ENCODE peak calls at places on chromosomes 1 and 21, in ten cellular contexts. One of them, this sample, is unnamed.

GRCh38 chr1:92485374-92486250 is 1.1 kb downstream of the GFI1 start:
- DNase-seq in CD8-positive, alpha-beta T cell: peak; percentile 82
- DNase-seq in H1: peak; percentile 76
- DNase-seq in H9: peak; percentile 76
- DNase-seq in SJSA1: peak; percentile 12
- DNase-seq in adrenal gland: peak; percentile 23
- DNase-seq in CD4-positive, alpha-beta memory T cell: peak; percentile 77
- DNase-seq in pancreas: peak; percentile 93
- DNase-seq in MM.1S: peak; percentile 96
- DNase-seq in PC-3: no peak
- DNase-seq in this sample: peak; percentile 81

GRCh38 chr1:222654849-222655248 is 37.0 kb downstream of the MIA3 start:
- DNase-seq in CD8-positive, alpha-beta T cell: peak; percentile 70
- DNase-seq in H1: no peak
- DNase-seq in H9: no peak
- DNase-seq in SJSA1: peak; percentile 10
- DNase-seq in adrenal gland: peak; percentile 30
- DNase-seq in CD4-positive, alpha-beta memory T cell: peak; percentile 80
- DNase-seq in pancreas: no peak
- DNase-seq in MM.1S: peak; percentile 95
- DNase-seq in PC-3: no peak
- DNase-seq in this sample: peak; percentile 61

GRCh38 chr1:188782220-188782841 is 1695.3 kb downstream of the BRINP3 start:
- DNase-seq in CD8-positive, alpha-beta T cell: no peak
- DNase-seq in H1: no peak
- DNase-seq in H9: peak; percentile 61
- DNase-seq in SJSA1: no peak
- DNase-seq in adrenal gland: peak; percentile 28
- DNase-seq in CD4-positive, alpha-beta memory T cell: no peak
- DNase-seq in pancreas: no peak
- DNase-seq in MM.1S: peak; percentile 70
- DNase-seq in PC-3: peak; percentile 55
- DNase-seq in this sample: no peak

GRCh38 chr1:89928506-89928905 is 66.4 kb upstream of the ZNF326 start:
- DNase-seq in CD8-positive, alpha-beta T cell: no peak
- DNase-seq in H1: no peak
- DNase-seq in H9: no peak
- DNase-seq in SJSA1: peak; percentile 20
- DNase-seq in adrenal gland: no peak
- DNase-seq in CD4-positive, alpha-beta memory T cell: no peak
- DNase-seq in pancreas: no peak
- DNase-seq in MM.1S: no peak
- DNase-seq in PC-3: no peak
- DNase-seq in this sample: no peak

GRCh38 chr1:204493145-204493881 is 1.3 kb downstream of the PIK3C2B start:
- DNase-seq in CD8-positive, alpha-beta T cell: peak; percentile 20
- DNase-seq in H1: peak; percentile 74
- DNase-seq in H9: no peak
- DNase-seq in SJSA1: no peak
- DNase-seq in adrenal gland: peak; percentile 63
- DNase-seq in CD4-positive, alpha-beta memory T cell: no peak
- DNase-seq in pancreas: peak; percentile 73
- DNase-seq in MM.1S: no peak
- DNase-seq in PC-3: peak; percentile 90
- DNase-seq in this sample: peak; percentile 81

GRCh38 chr1:178664278-178664677 is 60.8 kb upstream of the RALGPS2 start:
- DNase-seq in CD8-positive, alpha-beta T cell: no peak
- DNase-seq in H1: no peak
- DNase-seq in H9: no peak
- DNase-seq in SJSA1: no peak
- DNase-seq in adrenal gland: no peak
- DNase-seq in CD4-positive, alpha-beta memory T cell: no peak
- DNase-seq in pancreas: no peak
- DNase-seq in MM.1S: no peak
- DNase-seq in PC-3: no peak
- DNase-seq in this sample: no peak

GRCh38 chr1:183267646-183268431 is 81.8 kb downstream of the LAMC2 start:
- DNase-seq in CD8-positive, alpha-beta T cell: no peak
- DNase-seq in H1: no peak
- DNase-seq in H9: no peak
- DNase-seq in SJSA1: no peak
- DNase-seq in adrenal gland: no peak
- DNase-seq in CD4-positive, alpha-beta memory T cell: no peak
- DNase-seq in pancreas: no peak
- DNase-seq in MM.1S: no peak
- DNase-seq in PC-3: peak; percentile 61
- DNase-seq in this sample: no peak

GRCh38 chr21:39961251-39961650 is 94.0 kb downstream of the PCP4 start:
- DNase-seq in CD8-positive, alpha-beta T cell: no peak
- DNase-seq in H1: no peak
- DNase-seq in H9: no peak
- DNase-seq in SJSA1: no peak
- DNase-seq in adrenal gland: no peak
- DNase-seq in CD4-positive, alpha-beta memory T cell: no peak
- DNase-seq in pancreas: no peak
- DNase-seq in MM.1S: no peak
- DNase-seq in PC-3: no peak
- DNase-seq in this sample: no peak

GRCh38 chr1:19648239-19648638 is 4.1 kb downstream of the NBL1 start:
- DNase-seq in CD8-positive, alpha-beta T cell: no peak
- DNase-seq in H1: no peak
- DNase-seq in H9: no peak
- DNase-seq in SJSA1: no peak
- DNase-seq in adrenal gland: no peak
- DNase-seq in CD4-positive, alpha-beta memory T cell: no peak
- DNase-seq in pancreas: peak; percentile 68
- DNase-seq in MM.1S: no peak
- DNase-seq in PC-3: no peak
- DNase-seq in this sample: no peak

GRCh38 chr1:226064816-226065248 is 2.3 kb downstream of the H3-3A start:
- DNase-seq in CD8-positive, alpha-beta T cell: peak; percentile 27
- DNase-seq in H1: no peak
- DNase-seq in H9: no peak
- DNase-seq in SJSA1: peak; percentile 63
- DNase-seq in adrenal gland: peak; percentile 49
- DNase-seq in CD4-positive, alpha-beta memory T cell: peak; percentile 62
- DNase-seq in pancreas: no peak
- DNase-seq in MM.1S: peak; percentile 77
- DNase-seq in PC-3: peak; percentile 81
- DNase-seq in this sample: no peak

GRCh38 chr1:6440198-6441126 is 15.9 kb downstream of the ESPN start:
- DNase-seq in CD8-positive, alpha-beta T cell: peak; percentile 77
- DNase-seq in H1: peak; percentile 87
- DNase-seq in H9: peak; percentile 85
- DNase-seq in SJSA1: no peak
- DNase-seq in adrenal gland: peak; percentile 78
- DNase-seq in CD4-positive, alpha-beta memory T cell: peak; percentile 73
- DNase-seq in pancreas: peak; percentile 90
- DNase-seq in MM.1S: peak; percentile 23
- DNase-seq in PC-3: peak; percentile 85
- DNase-seq in this sample: peak; percentile 78

GRCh38 chr1:24557220-24557619 is 1.3 kb downstream of the NCMAP start:
- DNase-seq in CD8-positive, alpha-beta T cell: no peak
- DNase-seq in H1: no peak
- DNase-seq in H9: no peak
- DNase-seq in SJSA1: no peak
- DNase-seq in adrenal gland: no peak
- DNase-seq in CD4-positive, alpha-beta memory T cell: no peak
- DNase-seq in pancreas: peak; percentile 13
- DNase-seq in MM.1S: no peak
- DNase-seq in PC-3: no peak
- DNase-seq in this sample: no peak

GRCh38 chr1:24556414-24556795 is 518 bp downstream of the NCMAP start:
- DNase-seq in CD8-positive, alpha-beta T cell: no peak
- DNase-seq in H1: no peak
- DNase-seq in H9: no peak
- DNase-seq in SJSA1: no peak
- DNase-seq in adrenal gland: no peak
- DNase-seq in CD4-positive, alpha-beta memory T cell: no peak
- DNase-seq in pancreas: peak; percentile 50
- DNase-seq in MM.1S: no peak
- DNase-seq in PC-3: no peak
- DNase-seq in this sample: no peak

GRCh38 chr1:24558902-24559791 is 3.3 kb downstream of the NCMAP start:
- DNase-seq in CD8-positive, alpha-beta T cell: no peak
- DNase-seq in H1: peak; percentile 82
- DNase-seq in H9: peak; percentile 74
- DNase-seq in SJSA1: peak; percentile 51
- DNase-seq in adrenal gland: peak; percentile 33
- DNase-seq in CD4-positive, alpha-beta memory T cell: no peak
- DNase-seq in pancreas: peak; percentile 71
- DNase-seq in MM.1S: peak; percentile 22
- DNase-seq in PC-3: peak; percentile 88
- DNase-seq in this sample: peak; percentile 84

GRCh38 chr1:24558455-24558854 is 2.6 kb downstream of the NCMAP start:
- DNase-seq in CD8-positive, alpha-beta T cell: no peak
- DNase-seq in H1: no peak
- DNase-seq in H9: no peak
- DNase-seq in SJSA1: no peak
- DNase-seq in adrenal gland: no peak
- DNase-seq in CD4-positive, alpha-beta memory T cell: no peak
- DNase-seq in pancreas: no peak
- DNase-seq in MM.1S: no peak
- DNase-seq in PC-3: no peak
- DNase-seq in this sample: no peak

DNA sequence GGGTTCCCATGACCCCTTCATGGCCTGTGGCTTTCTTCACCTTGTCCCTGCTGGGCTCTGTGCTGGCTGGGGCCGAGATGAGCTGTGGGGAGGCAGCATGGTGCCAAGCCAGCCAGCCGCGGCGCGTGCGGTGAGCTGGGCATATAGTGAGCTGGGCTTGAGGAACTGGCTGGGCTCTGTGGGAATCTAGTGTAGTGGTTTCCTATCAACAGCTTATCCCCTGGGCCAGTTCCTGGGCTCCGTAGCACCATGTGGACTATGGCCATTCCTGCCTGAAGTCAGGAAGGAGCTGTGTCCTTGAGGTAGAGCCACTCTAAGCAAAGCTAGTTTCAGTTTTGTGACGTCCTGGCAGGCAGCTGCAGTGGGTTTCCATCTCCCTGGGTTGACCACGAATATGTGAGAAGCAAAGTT is 1.8 kb downstream of the NCMAP start:
- DNase-seq in CD8-positive, alpha-beta T cell: no peak
- DNase-seq in H1: no peak
- DNase-seq in H9: no peak
- DNase-seq in SJSA1: no peak
- DNase-seq in adrenal gland: no peak
- DNase-seq in CD4-positive, alpha-beta memory T cell: no peak
- DNase-seq in pancreas: peak; percentile 71
- DNase-seq in MM.1S: peak; percentile 83
- DNase-seq in PC-3: no peak
- DNase-seq in this sample: no peak
- H3K4me1 ChIP-seq in CD8-positive, alpha-beta T cell: peaks cover 15% of the 10 kb centered on the region
- H3K4me1 ChIP-seq in H1: peaks cover 2% of the 10 kb centered on the region
- H3K4me1 ChIP-seq in H9: no peaks in the 10 kb centered on the region
- H3K4me1 ChIP-seq in SJSA1: peaks cover 5% of the 10 kb centered on the region
- H3K4me1 ChIP-seq in adrenal gland: peaks cover 7% of the 10 kb centered on the region
- H3K4me1 ChIP-seq in CD4-positive, alpha-beta memory T cell: peaks cover 13% of the 10 kb centered on the region
- H3K4me1 ChIP-seq in pancreas: peaks cover 7% of the 10 kb centered on the region
- H3K4me1 ChIP-seq in MM.1S: peaks cover 26% of the 10 kb centered on the region
- H3K4me1 ChIP-seq in PC-3: peaks cover 28% of the 10 kb centered on the region
- H3K4me1 ChIP-seq in this sample: peaks cover 22% of the 10 kb centered on the region

GRCh38 chr1:198681831-198682756 is 43.3 kb downstream of the PTPRC start:
- DNase-seq in CD8-positive, alpha-beta T cell: peak; percentile 72
- DNase-seq in H1: no peak
- DNase-seq in H9: no peak
- DNase-seq in SJSA1: peak; percentile 71
- DNase-seq in adrenal gland: peak; percentile 47
- DNase-seq in CD4-positive, alpha-beta memory T cell: peak; percentile 87
- DNase-seq in pancreas: no peak
- DNase-seq in MM.1S: peak; percentile 100
- DNase-seq in PC-3: peak; percentile 91
- DNase-seq in this sample: peak; percentile 77

GRCh38 chr1:198686069-198686728 is 47.4 kb downstream of the PTPRC start:
- DNase-seq in CD8-positive, alpha-beta T cell: no peak
- DNase-seq in H1: no peak
- DNase-seq in H9: no peak
- DNase-seq in SJSA1: peak; percentile 40
- DNase-seq in adrenal gland: no peak
- DNase-seq in CD4-positive, alpha-beta memory T cell: peak; percentile 42
- DNase-seq in pancreas: no peak
- DNase-seq in MM.1S: peak; percentile 52
- DNase-seq in PC-3: peak; percentile 70
- DNase-seq in this sample: no peak

GRCh38 chr1:198681247-198681646 is 42.4 kb downstream of the PTPRC start:
- DNase-seq in CD8-positive, alpha-beta T cell: no peak
- DNase-seq in H1: no peak
- DNase-seq in H9: no peak
- DNase-seq in SJSA1: no peak
- DNase-seq in adrenal gland: no peak
- DNase-seq in CD4-positive, alpha-beta memory T cell: peak; percentile 58
- DNase-seq in pancreas: no peak
- DNase-seq in MM.1S: no peak
- DNase-seq in PC-3: peak; percentile 25
- DNase-seq in this sample: no peak

GRCh38 chr1:198680174-198680871 is 41.5 kb downstream of the PTPRC start:
- DNase-seq in CD8-positive, alpha-beta T cell: no peak
- DNase-seq in H1: no peak
- DNase-seq in H9: no peak
- DNase-seq in SJSA1: no peak
- DNase-seq in adrenal gland: no peak
- DNase-seq in CD4-positive, alpha-beta memory T cell: peak; percentile 49
- DNase-seq in pancreas: no peak
- DNase-seq in MM.1S: no peak
- DNase-seq in PC-3: peak; percentile 29
- DNase-seq in this sample: no peak

GRCh38 chr1:198683449-198683848 is 44.6 kb downstream of the PTPRC start:
- DNase-seq in CD8-positive, alpha-beta T cell: no peak
- DNase-seq in H1: no peak
- DNase-seq in H9: no peak
- DNase-seq in SJSA1: no peak
- DNase-seq in adrenal gland: no peak
- DNase-seq in CD4-positive, alpha-beta memory T cell: no peak
- DNase-seq in pancreas: no peak
- DNase-seq in MM.1S: no peak
- DNase-seq in PC-3: no peak
- DNase-seq in this sample: no peak
- H3K4me1 ChIP-seq in CD8-positive, alpha-beta T cell: peaks cover 90% of the 10 kb centered on the region
- H3K4me1 ChIP-seq in H1: no peaks in the 10 kb centered on the region
- H3K4me1 ChIP-seq in H9: no peaks in the 10 kb centered on the region
- H3K4me1 ChIP-seq in SJSA1: peaks cover 18% of the 10 kb centered on the region
- H3K4me1 ChIP-seq in adrenal gland: no peaks in the 10 kb centered on the region
- H3K4me1 ChIP-seq in CD4-positive, alpha-beta memory T cell: peaks cover 94% of the 10 kb centered on the region
- H3K4me1 ChIP-seq in pancreas: peaks cover 8% of the 10 kb centered on the region
- H3K4me1 ChIP-seq in MM.1S: peaks cover 41% of the 10 kb centered on the region
- H3K4me1 ChIP-seq in PC-3: peaks cover 48% of the 10 kb centered on the region
- H3K4me1 ChIP-seq in this sample: peaks cover 22% of the 10 kb centered on the region

GRCh38 chr1:201309420-201309819 is 26.1 kb downstream of the PKP1 start:
- DNase-seq in CD8-positive, alpha-beta T cell: no peak
- DNase-seq in H1: peak; percentile 69
- DNase-seq in H9: peak; percentile 80
- DNase-seq in SJSA1: no peak
- DNase-seq in adrenal gland: peak; percentile 70
- DNase-seq in CD4-positive, alpha-beta memory T cell: no peak
- DNase-seq in pancreas: no peak
- DNase-seq in MM.1S: peak; percentile 58
- DNase-seq in PC-3: peak; percentile 100
- DNase-seq in this sample: peak; percentile 70
- H3K4me1 ChIP-seq in CD8-positive, alpha-beta T cell: no peaks in the 10 kb centered on the region
- H3K4me1 ChIP-seq in H1: peaks cover 3% of the 10 kb centered on the region
- H3K4me1 ChIP-seq in H9: no peaks in the 10 kb centered on the region
- H3K4me1 ChIP-seq in SJSA1: no peaks in the 10 kb centered on the region
- H3K4me1 ChIP-seq in adrenal gland: no peaks in the 10 kb centered on the region
- H3K4me1 ChIP-seq in CD4-positive, alpha-beta memory T cell: no peaks in the 10 kb centered on the region
- H3K4me1 ChIP-seq in pancreas: no peaks in the 10 kb centered on the region
- H3K4me1 ChIP-seq in MM.1S: no peaks in the 10 kb centered on the region
- H3K4me1 ChIP-seq in PC-3: peaks cover 72% of the 10 kb centered on the region
- H3K4me1 ChIP-seq in this sample: peaks cover 51% of the 10 kb centered on the region

GRCh38 chr21:35021546-35021945 is 27.6 kb downstream of the RUNX1 start:
- DNase-seq in CD8-positive, alpha-beta T cell: no peak
- DNase-seq in H1: no peak
- DNase-seq in H9: no peak
- DNase-seq in SJSA1: no peak
- DNase-seq in adrenal gland: no peak
- DNase-seq in CD4-positive, alpha-beta memory T cell: no peak
- DNase-seq in pancreas: no peak
- DNase-seq in MM.1S: no peak
- DNase-seq in PC-3: no peak
- DNase-seq in this sample: no peak
- H3K4me1 ChIP-seq in CD8-positive, alpha-beta T cell: peaks cover 68% of the 10 kb centered on the region
- H3K4me1 ChIP-seq in H1: no peaks in the 10 kb centered on the region
- H3K4me1 ChIP-seq in H9: no peaks in the 10 kb centered on the region
- H3K4me1 ChIP-seq in SJSA1: peaks cover 9% of the 10 kb centered on the region
- H3K4me1 ChIP-seq in adrenal gland: no peaks in the 10 kb centered on the region
- H3K4me1 ChIP-seq in CD4-positive, alpha-beta memory T cell: peaks cover 92% of the 10 kb centered on the region
- H3K4me1 ChIP-seq in pancreas: peaks cover 9% of the 10 kb centered on the region
- H3K4me1 ChIP-seq in MM.1S: peaks cover 19% of the 10 kb centered on the region
- H3K4me1 ChIP-seq in PC-3: peaks cover 32% of the 10 kb centered on the region
- H3K4me1 ChIP-seq in this sample: peaks cover 16% of the 10 kb centered on the region